ENCODE peak calls at places on chromosomes 16 and 17, in four cellular contexts. V is K562, K is A549, A is HepG2. D is an unnamed sample.

GRCh38 chr16:56679813-56680212 is 2.5 kb upstream of the MT1X start:
- DNase-seq in V (no peak), K (no peak), A (peak; percentile 23), D (no peak)

GRCh38 chr16:822174-822908 is 21.8 kb upstream of the GNG13 start:
- DNase-seq in V (no peak), K (no peak), A (peak; percentile 25), D (no peak)

GRCh38 chr16:69311533-69312388 is 611 bp downstream of the VPS4A start:
- DNase-seq in V (peak; percentile 39), K (peak; percentile 56), A (peak; percentile 65), D (no peak)

GRCh38 chr16:102060-102855 is 24.2 kb downstream of the MPG start:
- DNase-seq in V (no peak), K (no peak), A (no peak), D (peak; percentile 31)

GRCh38 chr16:86087561-86088230 is 188.7 kb downstream of the IRF8 start:
- DNase-seq in V (no peak), K (no peak), A (no peak), D (no peak)

GRCh38 chr17:74394977-74395376 is 27.7 kb downstream of the GPR142 start:
- DNase-seq in V (no peak), K (no peak), A (no peak), D (no peak)

GRCh38 chr17:81713556-81714411 is 1.7 kb downstream of the SLC25A10 start:
- DNase-seq in V (peak; percentile 65), K (no peak), A (peak; percentile 74), D (no peak)

GRCh38 chr16:57473176-57473840 is 10.8 kb downstream of the POLR2C start:
- DNase-seq in V (no peak), K (no peak), A (no peak), D (no peak)

GRCh38 chr16:4675864-4676786 is 17.2 kb upstream of the NUDT16L1 start:
- DNase-seq in V (peak; percentile 42), K (no peak), A (peak; percentile 35), D (no peak)

GRCh38 chr16:65059421-65059980 is 62.4 kb downstream of the CDH11 start:
- DNase-seq in V (no peak), K (no peak), A (no peak), D (no peak)

GRCh38 chr17:7293821-7294613 is 422 bp downstream of the YBX2 start:
- DNase-seq in V (peak; percentile 67), K (no peak), A (peak; percentile 49), D (no peak)

GRCh38 chr17:42783062-42783777 is 2.8 kb downstream of the WNK4 start:
- DNase-seq in V (no peak), K (peak; percentile 45), A (no peak), D (peak; percentile 83)

GRCh38 chr16:20074089-20074956 is 633 bp upstream of the GPR139 start:
- DNase-seq in V (no peak), K (no peak), A (no peak), D (no peak)

GRCh38 chr16:88568710-88569613 is 1.2 kb upstream of the ZC3H18 start:
- DNase-seq in V (no peak), K (no peak), A (no peak), D (no peak)

GRCh38 chr16:2798723-2799204 is 494 bp downstream of the PRSS41 start:
- DNase-seq in V (no peak), K (no peak), A (no peak), D (no peak)

GRCh38 chr17:11391134-11391533 is 150.1 kb downstream of the SHISA6 start:
- DNase-seq in V (peak; percentile 4), K (no peak), A (peak; percentile 3), D (no peak)

GRCh38 chr16:88536510-88536909 is 33.7 kb upstream of the ZC3H18 start:
- DNase-seq in V (peak; percentile 14), K (no peak), A (no peak), D (no peak)

GRCh38 chr17:50865060-50865867 is 890 bp downstream of the TOB1 start:
- DNase-seq in V (peak; percentile 74), K (no peak), A (peak; percentile 70), D (peak; percentile 24)

GRCh38 chr16:89779917-89780316 is 36.5 kb downstream of the FANCA start:
- DNase-seq in V (no peak), K (no peak), A (no peak), D (no peak)

GRCh38 chr17:9116861-9117568 is 95.7 kb downstream of the NTN1 start:
- DNase-seq in V (no peak), K (no peak), A (no peak), D (no peak)

GRCh38 chr17:65017375-65017774 is 39.2 kb downstream of the GNA13 start:
- DNase-seq in V (no peak), K (no peak), A (peak; percentile 53), D (no peak)

DNA sequence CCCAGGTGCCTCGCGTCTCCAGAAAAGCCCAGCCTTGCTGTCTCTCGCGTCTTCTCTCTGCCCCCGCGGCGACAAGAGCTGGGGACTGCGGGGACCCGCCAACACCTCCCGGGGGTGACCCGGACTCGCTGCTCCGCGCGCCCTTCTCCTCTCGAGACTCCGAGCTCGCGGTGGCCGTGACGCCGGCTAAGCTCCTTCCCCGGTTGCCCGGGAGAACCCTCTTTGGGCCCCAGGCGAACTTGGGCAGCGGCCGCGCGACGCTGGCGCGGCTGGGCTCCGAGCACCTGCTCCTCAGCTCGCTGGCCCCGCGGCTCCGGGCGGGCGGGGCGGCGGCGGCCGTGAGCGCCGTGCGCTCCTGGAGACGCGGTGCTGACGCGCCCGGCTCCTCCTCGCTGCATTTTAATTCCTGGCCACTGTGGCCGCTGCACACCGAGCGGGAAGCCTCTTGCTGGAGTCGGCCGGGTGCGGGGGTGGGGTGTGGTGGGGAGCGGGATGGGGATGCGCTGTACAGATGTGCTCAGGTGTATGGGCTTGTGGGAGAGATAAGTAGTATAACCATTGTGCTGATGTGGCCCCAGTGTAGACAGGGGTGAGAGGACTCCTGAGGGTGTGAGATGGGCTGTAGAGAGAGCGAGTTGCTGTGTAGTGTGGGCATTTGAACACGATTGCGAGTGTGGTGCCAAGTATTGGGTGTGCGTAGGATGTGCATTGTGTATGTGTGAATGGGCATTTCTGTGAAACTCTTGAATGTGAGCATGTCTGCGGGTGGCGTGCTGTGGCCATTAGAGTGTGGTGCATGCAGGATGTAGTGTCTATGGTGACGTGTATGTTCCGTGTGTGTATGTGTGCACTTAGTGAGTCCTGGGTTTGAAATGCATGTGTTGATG is at the start of gene ASIC2:
- DNase-seq in V (peak; percentile 11), K (peak; percentile 40), A (no peak), D (peak; percentile 4)
- TF ChIP-seq MAZ in V (no peak), K (no peak), A (no peak), D (no peak)

GRCh38 chr16:66695474-66695934 is 1.0 kb downstream of the CMTM4 start:
- DNase-seq in V (no peak), K (no peak), A (no peak), D (no peak)
- TF ChIP-seq MAZ in V (no peak), K (no peak), A (no peak), D (no peak)

GRCh38 chr17:73151888-73152633 is 12.7 kb upstream of the SSTR2 start:
- DNase-seq in V (no peak), K (no peak), A (peak; percentile 70), D (no peak)

GRCh38 chr17:73156887-73157870 is 7.6 kb upstream of the SSTR2 start:
- DNase-seq in V (no peak), K (no peak), A (no peak), D (no peak)

GRCh38 chr17:73158133-73158532 is 6.7 kb upstream of the SSTR2 start:
- DNase-seq in V (no peak), K (no peak), A (no peak), D (no peak)

GRCh38 chr17:73156166-73156840 is 8.5 kb upstream of the SSTR2 start:
- DNase-seq in V (peak; percentile 80), K (peak; percentile 88), A (peak; percentile 70), D (peak; percentile 68)

GRCh38 chr17:73155410-73156165 is 9.2 kb upstream of the SSTR2 start:
- DNase-seq in V (no peak), K (no peak), A (no peak), D (no peak)
- TF ChIP-seq MAZ in V (no peak), K (no peak), A (no peak), D (no peak)

GRCh38 chr17:4446326-4447051 is 12.7 kb downstream of the SPNS3 start:
- DNase-seq in V (no peak), K (no peak), A (no peak), D (no peak)
- TF ChIP-seq MAZ in V (no peak), K (no peak), A (no peak), D (no peak)

GRCh38 chr16:28192811-28193529 is 18.8 kb downstream of the XPO6 start:
- DNase-seq in V (no peak), K (no peak), A (no peak), D (no peak)
- TF ChIP-seq MAZ in V (no peak), K (no peak), A (no peak), D (no peak)

GRCh38 chr17:34091975-34092374 is 163.1 kb upstream of the CCL2 start:
- DNase-seq in V (no peak), K (no peak), A (no peak), D (no peak)

GRCh38 chr17:34095101-34095500 is 160.0 kb upstream of the CCL2 start:
- DNase-seq in V (no peak), K (no peak), A (no peak), D (no peak)

DNA sequence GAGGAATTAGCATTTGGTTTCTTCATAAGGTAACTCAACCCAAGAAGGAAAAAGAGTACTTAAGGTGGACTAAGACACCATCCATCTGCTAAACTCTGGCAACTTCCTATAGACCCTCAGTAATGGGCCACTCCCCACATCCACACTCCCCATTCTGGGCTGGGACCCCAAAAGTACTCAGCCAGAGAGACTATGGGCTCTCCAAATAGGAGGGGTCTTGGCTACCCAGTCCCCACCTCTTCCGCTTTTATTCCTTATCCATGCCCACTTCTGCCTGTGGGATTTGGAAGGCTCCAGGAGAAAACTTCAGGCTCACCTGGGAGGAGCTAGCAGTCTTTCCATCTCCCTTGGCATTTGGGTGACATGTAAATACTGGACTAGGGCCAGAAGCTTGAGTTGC is 164.5 kb upstream of the CCL2 start:
- DNase-seq in V (no peak), K (no peak), A (no peak), D (no peak)
- TF ChIP-seq MAZ in V (no peak), K (no peak), A (no peak), D (no peak)

D was measured in IMR-90.